ENCODE peak calls at places on chromosomes 2 and 18, in nine cellular contexts. J is ovary; X is right cardiac atrium; R is PC-9; B is neural progenitor cell; S is stomach; L is right atrium auricular region; C is H7; E is CD8-positive, alpha-beta memory T cell. U is an unnamed sample.
A peak's percentile ranks its signal among the peaks of the same experiment; 100 is the strongest.

GRCh38 chr2:5849596-5849995 is 157.4 kb downstream of the SOX11 start:
- DNase-seq in E (no peak), X (no peak), C (no peak), B (no peak), S (no peak), J (no peak), R (no peak), L (no peak), U (no peak)

GRCh38 chr18:56921888-56922480 is 224.9 kb upstream of the BOD1L2 start:
- DNase-seq in R (no peak), C (no peak), X (no peak), E (no peak), J (no peak), L (no peak), S (no peak), B (no peak), U (no peak)

GRCh38 chr2:195029804-195030654 is 627.0 kb upstream of the SLC39A10 start:
- DNase-seq in R (no peak), S (no peak), E (no peak), L (no peak), X (no peak), C (no peak), J (no peak), B (no peak), U (no peak)

GRCh38 chr2:239275871-239276812 is 124.7 kb downstream of the HDAC4 start:
- DNase-seq in B (no peak), X (peak; percentile 92), S (peak; percentile 35), J (peak; percentile 25), R (peak; percentile 46), L (peak; percentile 88), C (peak; percentile 64), E (no peak), U (no peak)

GRCh38 chr18:6294119-6294784 is 120.5 kb downstream of the L3MBTL4 start:
- DNase-seq in B (no peak), E (no peak), J (no peak), C (no peak), R (no peak), X (peak; percentile 52), L (no peak), S (no peak), U (no peak)

GRCh38 chr18:50151876-50152275 is 43.1 kb downstream of the MYO5B start:
- DNase-seq in J (no peak), C (no peak), R (no peak), X (no peak), B (no peak), L (no peak), E (no peak), S (no peak), U (no peak)

GRCh38 chr2:144695661-144696060 is 175.7 kb upstream of the ZEB2 start:
- DNase-seq in R (no peak), C (no peak), L (no peak), X (no peak), B (no peak), E (no peak), J (no peak), S (no peak), U (no peak)

GRCh38 chr18:71807586-71807985 is 736.6 kb downstream of the CBLN2 start:
- DNase-seq in C (no peak), J (no peak), B (no peak), X (no peak), E (no peak), L (no peak), S (no peak), R (no peak), U (no peak)

GRCh38 chr2:189548686-189549439 is 31.7 kb downstream of the SLC40A1 start:
- DNase-seq in J (no peak), C (no peak), S (no peak), X (no peak), B (no peak), R (no peak), E (no peak), L (no peak), U (no peak)

GRCh38 chr2:99337931-99338580 is 867 bp downstream of the EIF5B start:
- DNase-seq in R (no peak), S (no peak), C (peak; percentile 22), L (no peak), X (no peak), B (peak; percentile 8), J (no peak), E (no peak), U (peak; percentile 6)

GRCh38 chr18:79379931-79380815 is 15.6 kb upstream of the NFATC1 start:
- DNase-seq in X (peak; percentile 69), B (no peak), S (no peak), J (peak; percentile 39), C (peak; percentile 54), E (no peak), R (no peak), L (no peak), U (no peak)

GRCh38 chr18:22309191-22309590 is 108.5 kb downstream of the CTAGE1 start:
- DNase-seq in E (no peak), R (no peak), J (no peak), B (no peak), S (no peak), C (no peak), X (no peak), L (no peak), U (no peak)

GRCh38 chr2:71276311-71277158 is 49.6 kb upstream of the PAIP2B start:
- DNase-seq in L (peak; percentile 84), C (peak; percentile 97), J (peak; percentile 80), R (peak; percentile 95), B (peak; percentile 96), S (peak; percentile 91), E (peak; percentile 76), X (peak; percentile 97), U (peak; percentile 86)

GRCh38 chr2:162840598-162841246 is 2.2 kb upstream of the KCNH7 start:
- DNase-seq in C (peak; percentile 71), B (peak; percentile 90), X (peak; percentile 57), R (peak; percentile 59), J (peak; percentile 29), S (peak; percentile 45), L (no peak), E (no peak), U (no peak)

DNA sequence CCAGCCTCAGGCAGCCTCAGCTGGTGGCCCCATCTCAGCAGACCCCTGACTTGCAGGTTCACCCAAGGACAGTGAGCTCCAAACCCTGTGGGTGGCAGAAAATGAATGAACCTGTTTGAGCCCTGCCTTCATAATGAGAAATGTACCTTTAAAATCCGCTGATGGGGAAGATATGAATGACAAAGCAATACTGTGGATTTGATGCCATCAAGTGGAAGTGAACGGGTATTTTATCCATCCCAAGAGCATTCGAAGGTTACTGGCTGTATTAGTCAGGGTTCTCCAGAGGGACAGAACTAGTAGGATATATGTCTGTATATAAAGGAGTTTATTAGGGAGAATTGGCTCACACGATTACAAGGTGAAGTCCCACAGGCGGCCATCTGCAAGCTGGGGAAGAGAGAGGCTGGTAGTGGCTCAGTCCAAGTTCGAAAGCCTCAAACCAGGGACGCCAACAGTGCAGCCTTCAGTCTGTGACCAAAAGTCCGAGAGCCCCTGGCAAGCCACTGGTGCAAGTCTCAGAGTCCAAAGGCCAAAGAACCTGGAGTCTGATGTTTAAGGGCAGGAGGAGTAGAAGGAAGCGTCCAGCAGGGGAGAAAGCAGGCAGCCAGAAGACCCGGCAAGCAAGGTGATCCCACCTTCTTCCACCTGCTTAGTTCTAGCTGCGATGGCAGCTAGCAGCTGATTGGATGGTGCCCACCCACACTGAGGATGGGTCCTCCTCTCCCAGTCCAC is 32.1 kb downstream of the TOGARAM2 start:
- DNase-seq in J (no peak), X (peak; percentile 35), R (no peak), S (no peak), B (no peak), E (no peak), L (no peak), C (no peak), U (no peak)
- H3K4me3 ChIP-seq in J (no peak overlapping the region), X (no peak overlapping the region), R (no peak overlapping the region), S (no peak overlapping the region), B (no peak overlapping the region), E (no peak overlapping the region), L (peak overlapping the region; percentile 34), C (no peak overlapping the region), U (no peak overlapping the region)

DNA sequence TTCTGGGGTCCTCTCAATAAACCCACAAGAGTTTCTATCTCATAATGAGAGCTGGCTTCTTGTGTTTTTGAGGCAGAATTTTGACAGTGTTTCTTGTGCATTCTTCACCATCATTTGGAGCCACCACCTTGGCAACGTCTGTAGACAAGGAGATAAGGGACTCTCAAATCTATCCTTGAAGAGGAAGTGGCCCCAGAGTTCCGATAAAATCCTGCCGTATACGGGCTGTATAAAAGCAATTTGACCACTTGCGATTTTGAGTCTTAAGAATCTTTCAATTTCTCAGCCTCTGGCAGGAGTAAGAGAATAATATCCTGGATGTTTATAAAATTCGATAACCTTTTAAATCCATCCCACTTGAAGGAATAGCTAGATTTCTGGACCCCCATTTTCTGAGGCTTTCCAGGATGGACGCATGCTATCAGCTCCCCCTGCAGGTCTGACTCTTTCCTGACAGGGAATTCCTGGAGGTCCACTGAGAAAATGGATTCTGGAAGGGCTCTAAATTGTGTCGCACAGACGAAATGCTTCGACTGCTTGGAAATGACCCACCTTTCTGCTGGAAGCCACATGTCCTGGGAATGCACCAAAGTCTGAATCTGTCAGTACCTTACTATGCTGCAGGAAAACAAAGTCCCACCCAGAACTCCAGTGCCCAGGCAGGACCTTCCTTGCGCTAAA is 54.1 kb downstream of the E2F6 start:
- DNase-seq in J (peak; percentile 55), X (peak; percentile 69), L (no peak), E (no peak), S (peak; percentile 57), C (peak; percentile 76), B (peak; percentile 75), R (peak; percentile 20), U (no peak)
- H3K4me3 ChIP-seq in J (peak overlapping the region; percentile 22), X (peak overlapping the region; percentile 37), L (peak overlapping the region; percentile 38), E (no peak overlapping the region), S (peak overlapping the region; percentile 40), C (no peak overlapping the region), B (no peak overlapping the region), R (no peak overlapping the region), U (no peak overlapping the region)

DNA sequence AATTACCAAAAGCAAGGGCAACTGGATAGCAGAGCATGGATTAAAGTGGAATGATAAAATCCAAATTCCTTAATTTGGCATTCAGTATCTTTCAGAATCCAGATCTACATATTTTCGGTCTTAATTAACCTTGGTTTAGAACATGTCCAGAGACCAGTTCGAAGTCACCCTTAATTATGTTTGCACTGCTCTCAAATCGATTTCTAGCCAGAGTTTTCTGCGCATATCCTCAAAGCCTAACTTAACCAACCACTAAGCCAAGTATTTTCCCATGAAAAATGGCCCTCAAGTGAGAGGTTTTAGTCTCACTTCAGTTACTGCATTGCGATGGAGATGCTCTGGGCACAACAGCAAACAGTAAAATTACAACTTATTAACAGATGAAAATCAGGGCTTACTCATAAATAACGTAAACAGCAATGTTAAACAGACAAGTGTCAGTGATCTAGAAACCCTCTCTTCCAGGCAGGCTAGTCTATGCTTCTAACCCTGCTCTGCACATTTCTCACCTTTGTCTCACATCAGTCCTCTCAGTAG is 4.5 kb downstream of the RTN4 start:
- DNase-seq in C (no peak), E (no peak), S (no peak), J (no peak), R (no peak), L (no peak), X (no peak), B (no peak), U (no peak)
- H3K4me3 ChIP-seq in C (no peak overlapping the region), E (no peak overlapping the region), S (peak overlapping the region; percentile 89), J (no peak overlapping the region), R (peak overlapping the region; percentile 93), L (no peak overlapping the region), X (no peak overlapping the region), B (no peak overlapping the region), U (no peak overlapping the region)

DNA sequence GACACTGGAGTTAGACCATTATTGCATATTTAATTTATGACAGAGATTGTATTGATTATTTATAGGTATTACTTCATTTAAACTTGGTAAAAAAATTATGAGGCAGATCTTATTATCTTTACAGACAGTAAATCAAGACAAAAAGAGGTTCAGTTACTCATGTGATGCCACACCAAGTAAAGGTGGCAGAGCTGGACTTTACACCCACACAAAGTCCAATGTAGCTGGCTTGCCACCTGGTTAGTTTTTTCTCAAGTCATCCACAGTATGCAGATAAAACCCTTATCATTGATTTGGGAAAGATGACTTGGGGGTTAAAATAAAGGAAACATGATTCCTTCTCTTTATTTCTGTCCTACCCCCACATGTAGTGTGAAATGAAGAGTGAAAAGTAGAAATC is 137.2 kb downstream of the CNTNAP5 start:
- DNase-seq in L (no peak), X (no peak), B (no peak), C (no peak), E (no peak), R (no peak), J (no peak), S (no peak), U (no peak)
- H3K4me3 ChIP-seq in L (no peak overlapping the region), X (no peak overlapping the region), B (no peak overlapping the region), C (no peak overlapping the region), E (no peak overlapping the region), R (no peak overlapping the region), J (no peak overlapping the region), S (no peak overlapping the region), U (no peak overlapping the region)